ENCODE peak calls at places on chromosomes 7 and 10, in ten cellular contexts. O is ELF-1; Z is effector CD4-positive, alpha-beta T cell; W is retina; D is stimulated activated CD4-positive, alpha-beta T cell treated with anti-CD3 and anti-CD28 coated beads, Interleukin-12 subunit alpha, Interleukin-12 subunit beta, amount 100 ng/mL, for 4 hours; B is NCI-H2081; A is A549; N is mesothelial cell of epicardium; C is CD4-positive, CD25-positive, alpha-beta regulatory T cell; V is T-helper 1 cell. P is an unnamed sample.

GRCh38 chr10:24965051-24965450 is 12.6 kb upstream of the PRTFDC1 start:
- DNase-seq in O (no peak), Z (no peak), W (no peak), D (no peak), B (no peak), A (no peak), N (no peak), C (no peak), V (no peak), P (no peak)

GRCh38 chr7:100157334-100158228 is 942 bp downstream of the TRAPPC14 start:
- DNase-seq in O (peak), Z (no peak), W (peak), D (no peak), B (no peak), A (no peak), N (no peak), C (no peak), V (no peak), P (no peak)

GRCh38 chr10:70518695-70519094 is 40.1 kb downstream of the PALD1 start:
- DNase-seq in O (no peak), Z (no peak), W (no peak), D (no peak), B (no peak), A (no peak), N (no peak), C (no peak), V (no peak), P (no peak)

GRCh38 chr7:157760004-157760730 is 423.4 kb downstream of the DNAJB6 start:
- DNase-seq in O (no peak), Z (no peak), W (no peak), D (no peak), B (no peak), A (no peak), N (no peak), C (no peak), V (no peak), P (no peak)

GRCh38 chr7:2997014-2997413 is 46.7 kb downstream of the CARD11 start:
- DNase-seq in O (no peak), Z (no peak), W (no peak), D (no peak), B (no peak), A (no peak), N (no peak), C (no peak), V (no peak), P (no peak)

GRCh38 chr7:131190146-131190545 is 137.5 kb upstream of the MKLN1 start:
- DNase-seq in O (peak), Z (no peak), W (no peak), D (no peak), B (no peak), A (no peak), N (no peak), C (no peak), V (no peak), P (no peak)

GRCh38 chr7:35380739-35381224 is 126.9 kb upstream of the TBX20 start:
- DNase-seq in O (no peak), Z (no peak), W (no peak), D (no peak), B (no peak), A (no peak), N (no peak), C (no peak), V (no peak), P (no peak)

GRCh38 chr7:158730383-158731055 is 25.9 kb upstream of the NCAPG2 start:
- DNase-seq in O (no peak), Z (no peak), W (peak), D (no peak), B (no peak), A (no peak), N (no peak), C (no peak), V (no peak), P (no peak)

GRCh38 chr7:20409961-20410360 is 79.3 kb downstream of the ITGB8 start:
- DNase-seq in O (no peak), Z (no peak), W (no peak), D (no peak), B (no peak), A (no peak), N (no peak), C (no peak), V (no peak), P (no peak)

GRCh38 chr7:130400120-130400572 is 19.9 kb downstream of the CPA1 start:
- DNase-seq in O (no peak), Z (no peak), W (no peak), D (no peak), B (no peak), A (no peak), N (no peak), C (no peak), V (no peak), P (no peak)

GRCh38 chr7:152882576-152883310 is 123.2 kb downstream of the ACTR3B start:
- DNase-seq in O (no peak), Z (no peak), W (no peak), D (no peak), B (no peak), A (no peak), N (no peak), C (no peak), V (no peak), P (peak)

GRCh38 chr10:33196710-33197406 is 137.6 kb downstream of the NRP1 start:
- DNase-seq in O (no peak), Z (no peak), W (peak), D (no peak), B (no peak), A (peak), N (no peak), C (no peak), V (no peak), P (no peak)

GRCh38 chr10:80144302-80145131 is 12.0 kb downstream of the PLAC9 start:
- DNase-seq in O (no peak), Z (no peak), W (no peak), D (peak), B (peak), A (peak), N (no peak), C (no peak), V (peak), P (no peak)

GRCh38 chr10:9823268-9823930 is 1194.3 kb upstream of the CELF2 start:
- DNase-seq in O (no peak), Z (no peak), W (no peak), D (no peak), B (no peak), A (no peak), N (no peak), C (no peak), V (no peak), P (no peak)

GRCh38 chr10:77637474-77637985 is at the start of gene KCNMA1:
- DNase-seq in O (peak), Z (no peak), W (no peak), D (no peak), B (peak), A (peak), N (peak), C (no peak), V (no peak), P (no peak)

GRCh38 chr7:156064921-156065386 is 252.7 kb upstream of the SHH start:
- DNase-seq in O (no peak), Z (no peak), W (no peak), D (no peak), B (no peak), A (no peak), N (no peak), C (no peak), V (no peak), P (no peak)

GRCh38 chr10:49620286-49620810 is 6.5 kb downstream of the CHAT start:
- DNase-seq in O (no peak), Z (no peak), W (no peak), D (no peak), B (no peak), A (no peak), N (no peak), C (no peak), V (no peak), P (no peak)

GRCh38 chr7:36127075-36127740 is 25.8 kb upstream of the EEPD1 start:
- DNase-seq in O (no peak), Z (no peak), W (no peak), D (no peak), B (no peak), A (no peak), N (no peak), C (no peak), V (no peak), P (no peak)

GRCh38 chr7:133355325-133355708 is 102.4 kb downstream of the EXOC4 start:
- DNase-seq in O (no peak), Z (no peak), W (no peak), D (no peak), B (no peak), A (no peak), N (no peak), C (no peak), V (no peak), P (no peak)

GRCh38 chr7:83524286-83525075 is 124.5 kb downstream of the SEMA3E start:
- DNase-seq in O (no peak), Z (no peak), W (no peak), D (no peak), B (no peak), A (no peak), N (no peak), C (no peak), V (no peak), P (no peak)

GRCh38 chr10:96999337-96999736 is 167.2 kb downstream of the LCOR start:
- DNase-seq in O (no peak), Z (no peak), W (no peak), D (no peak), B (no peak), A (no peak), N (no peak), C (no peak), V (no peak), P (no peak)